ENCODE peak calls at places on chromosomes 3 and 15, in eight cellular contexts. Q is AG08396, M is sigmoid colon, R is T47D, Y is ovary, W is B cell, A is HTR-8/SVneo, L is mucosa of descending colon. B is an unnamed sample.

GRCh38 chr3:65080432-65080831 is 392.6 kb upstream of the ADAMTS9 start:
- DNase-seq in R (no peak), Y (no peak), M (no peak), L (no peak), W (no peak), A (no peak), Q (no peak), B (no peak)

GRCh38 chr3:30448946-30449686 is 157.3 kb upstream of the TGFBR2 start:
- DNase-seq in W (no peak), L (no peak), Y (no peak), A (no peak), M (no peak), R (no peak), Q (no peak), B (no peak)

GRCh38 chr15:92140802-92141201 is 252.9 kb upstream of the ST8SIA2 start:
- DNase-seq in M (no peak), R (peak; percentile 49), A (no peak), Q (no peak), Y (no peak), W (no peak), L (no peak), B (peak; percentile 11)

GRCh38 chr15:78016860-78017259 is 60.7 kb downstream of the TBC1D2B start:
- DNase-seq in Y (no peak), L (no peak), R (no peak), W (no peak), A (no peak), Q (no peak), M (no peak), B (peak; percentile 33)

GRCh38 chr3:197181751-197182150 is 116.7 kb downstream of the DLG1 start:
- DNase-seq in W (no peak), Q (no peak), A (no peak), R (no peak), L (no peak), Y (no peak), M (no peak), B (no peak)

GRCh38 chr3:65019412-65020093 is 331.8 kb upstream of the ADAMTS9 start:
- DNase-seq in M (no peak), W (no peak), Y (no peak), R (no peak), L (no peak), A (no peak), Q (no peak), B (peak; percentile 39)

GRCh38 chr3:177300039-177300833 is 103.0 kb upstream of the TBL1XR1 start:
- DNase-seq in Q (no peak), M (no peak), Y (no peak), L (no peak), R (no peak), A (no peak), W (no peak), B (peak; percentile 96)

GRCh38 chr3:78754066-78754743 is 1013.6 kb downstream of the ROBO1 start:
- DNase-seq in R (no peak), L (no peak), Y (no peak), W (no peak), A (no peak), Q (peak; percentile 30), M (no peak), B (no peak)

GRCh38 chr15:88975891-88976290 is 62.7 kb upstream of the MFGE8 start:
- DNase-seq in W (no peak), Y (no peak), M (no peak), Q (no peak), A (no peak), R (no peak), L (no peak), B (no peak)

GRCh38 chr3:141212101-141212500 is 19.5 kb upstream of the PXYLP1 start:
- DNase-seq in W (no peak), A (no peak), M (no peak), L (no peak), R (peak; percentile 63), Y (no peak), Q (no peak), B (no peak)

GRCh38 chr15:40841741-40842140 is 2.1 kb upstream of the SPINT1 start:
- DNase-seq in A (no peak), W (no peak), M (no peak), R (no peak), L (no peak), Q (no peak), Y (no peak), B (no peak)

GRCh38 chr15:40937762-40938529 is 8.8 kb downstream of the DLL4 start:
- DNase-seq in Q (peak; percentile 61), W (no peak), M (no peak), Y (no peak), A (peak; percentile 59), L (no peak), R (peak; percentile 93), B (peak; percentile 92)

GRCh38 chr3:76024640-76025039 is 239.3 kb upstream of the ZNF717 start:
- DNase-seq in L (no peak), R (peak; percentile 53), M (no peak), Q (no peak), Y (no peak), A (no peak), W (no peak), B (no peak)

GRCh38 chr3:64625381-64625780 is 62.4 kb downstream of the ADAMTS9 start:
- DNase-seq in M (no peak), R (no peak), L (no peak), Q (no peak), A (no peak), W (no peak), Y (no peak), B (no peak)

GRCh38 chr15:85583404-85584390 is 203.3 kb downstream of the AKAP13 start:
- DNase-seq in R (no peak), Y (no peak), L (no peak), M (peak; percentile 75), W (no peak), Q (no peak), A (no peak), B (no peak)

GRCh38 chr15:64146885-64147681 is 4.4 kb upstream of the SNX22 start:
- DNase-seq in Q (no peak), Y (no peak), A (no peak), W (no peak), M (peak; percentile 50), L (no peak), R (no peak), B (no peak)

GRCh38 chr3:171895890-171896289 is 52.7 kb downstream of the TMEM212 start:
- DNase-seq in L (no peak), A (no peak), M (no peak), R (no peak), W (no peak), Q (no peak), Y (no peak), B (no peak)

GRCh38 chr3:127697531-127698240 is 24.9 kb downstream of the ABTB1 start:
- DNase-seq in A (peak; percentile 69), M (peak; percentile 97), L (peak; percentile 75), W (peak; percentile 68), R (peak; percentile 80), Q (peak; percentile 75), Y (peak; percentile 79), B (peak; percentile 80)

GRCh38 chr15:36811903-36812302 is 232.5 kb downstream of the CDIN1 start:
- DNase-seq in R (no peak), L (no peak), Q (no peak), W (no peak), M (no peak), Y (no peak), A (no peak), B (no peak)

GRCh38 chr3:121660356-121661171 is at the start of gene HCLS1:
- DNase-seq in M (peak; percentile 76), A (peak; percentile 11), L (peak; percentile 74), R (no peak), W (peak; percentile 68), Q (no peak), Y (no peak), B (no peak)

GRCh38 chr3:10602769-10603768 is 97.7 kb upstream of the ATP2B2 start:
- DNase-seq in Y (no peak), W (no peak), Q (no peak), A (no peak), M (no peak), L (no peak), R (no peak), B (no peak)

GRCh38 chr3:188286087-188286513 is 132.1 kb downstream of the LPP start:
- DNase-seq in R (no peak), M (peak; percentile 86), L (no peak), W (no peak), A (peak; percentile 62), Q (peak; percentile 79), Y (no peak), B (no peak)

GRCh38 chr15:82306791-82307713 is 42.2 kb downstream of the GOLGA6L10 start:
- DNase-seq in L (no peak), W (no peak), Q (no peak), A (no peak), R (no peak), M (peak; percentile 26), Y (no peak), B (no peak)

GRCh38 chr3:188320757-188321156 is 166.8 kb downstream of the LPP start:
- DNase-seq in L (no peak), Q (peak; percentile 36), W (no peak), Y (no peak), A (peak; percentile 26), M (no peak), R (no peak), B (no peak)

GRCh38 chr3:129888739-129889138 is 4.8 kb downstream of the TMCC1 start:
- DNase-seq in W (no peak), Q (peak; percentile 82), L (no peak), R (peak; percentile 65), M (no peak), A (peak; percentile 84), Y (no peak), B (no peak)

B was measured in LNCaP clone FGC.